ENCODE peak calls at places on chromosomes 13 and 19, in eight cellular contexts. D is ovary, I is hypothalamus, T is A172, W is C1 segment of cervical spinal cord, L is substantia nigra, H is astrocyte of the spinal cord, B is ELF-1. C is an unnamed sample.

GRCh38 chr19:43524922-43525835 is 1.8 kb downstream of the ETHE1 start:
- DNase-seq in D (peak), I (peak), T (no peak), W (peak), L (peak), H (peak), B (peak), C (peak)

GRCh38 chr13:49258097-49258796 is 10.5 kb downstream of the CDADC1 start:
- DNase-seq in D (no peak), I (no peak), T (no peak), W (no peak), L (no peak), H (no peak), B (no peak), C (no peak)

GRCh38 chr13:50006426-50007135 is 8.7 kb upstream of the KCNRG start:
- DNase-seq in D (no peak), I (no peak), T (no peak), W (no peak), L (no peak), H (peak), B (no peak), C (no peak)

GRCh38 chr13:70424928-70425327 is 316.7 kb upstream of the KLHL1 start:
- DNase-seq in D (no peak), I (no peak), T (no peak), W (no peak), L (no peak), H (no peak), B (no peak), C (no peak)

GRCh38 chr19:11506101-11506555 is 489 bp upstream of the ZNF653 start:
- DNase-seq in D (no peak), I (peak), T (no peak), W (no peak), L (peak), H (no peak), B (no peak), C (no peak)

GRCh38 chr13:111999352-111999751 is 67.6 kb upstream of the SOX1 start:
- DNase-seq in D (no peak), I (no peak), T (no peak), W (no peak), L (no peak), H (no peak), B (no peak), C (no peak)

GRCh38 chr13:28056426-28056825 is 44.0 kb downstream of the FLT3 start:
- DNase-seq in D (no peak), I (no peak), T (no peak), W (no peak), L (no peak), H (no peak), B (no peak), C (no peak)

GRCh38 chr13:86692291-86692690 is 893.1 kb upstream of the SLITRK6 start:
- DNase-seq in D (no peak), I (no peak), T (no peak), W (no peak), L (no peak), H (no peak), B (no peak), C (no peak)

GRCh38 chr13:51444922-51445321 is 7.9 kb downstream of the INTS6 start:
- DNase-seq in D (no peak), I (no peak), T (peak), W (no peak), L (no peak), H (peak), B (no peak), C (no peak)

GRCh38 chr13:67642638-67643037 is 412.5 kb upstream of the PCDH9 start:
- DNase-seq in D (no peak), I (no peak), T (no peak), W (no peak), L (no peak), H (no peak), B (no peak), C (no peak)